ENCODE peak calls at places on chromosomes 2 and 18, in eight cellular contexts. Z is foreskin fibroblast, E is neural progenitor cell, K is HCT116, P is breast epithelium, J is fibroblast of the aortic adventitia, S is MM.1S, L is heart left ventricle. O is an unnamed sample.

GRCh38 chr2:159290289-159290907 is 3.9 kb upstream of the WDSUB1 start:
- DNase-seq in K (peak), E (no peak), P (no peak), Z (peak), S (peak), L (no peak), J (peak), O (no peak)

GRCh38 chr18:47747260-47747795 is 183.1 kb downstream of the SMAD2 start:
- DNase-seq in Z (no peak), K (no peak), S (no peak), E (no peak), J (no peak), P (no peak), L (no peak), O (no peak)

GRCh38 chr2:217150236-217150635 is 290.4 kb upstream of the TNP1 start:
- DNase-seq in L (no peak), K (no peak), P (no peak), E (no peak), Z (peak), J (peak), S (no peak), O (no peak)

GRCh38 chr2:67824196-67824595 is 238.6 kb downstream of the C1D start:
- DNase-seq in E (no peak), P (no peak), Z (peak), L (no peak), K (no peak), J (no peak), S (no peak), O (no peak)

GRCh38 chr2:99471635-99472326 is 18.0 kb downstream of the REV1 start:
- DNase-seq in K (no peak), E (no peak), L (no peak), Z (no peak), P (no peak), J (no peak), S (no peak), O (no peak)

GRCh38 chr2:239964399-239965185 is 60.5 kb downstream of the NDUFA10 start:
- DNase-seq in L (no peak), P (no peak), Z (no peak), E (no peak), S (no peak), K (no peak), J (no peak), O (no peak)

GRCh38 chr2:12070153-12070552 is 323.7 kb downstream of the LPIN1 start:
- DNase-seq in S (no peak), Z (no peak), L (no peak), E (no peak), P (no peak), K (no peak), J (no peak), O (no peak)

GRCh38 chr2:168961450-168962229 is 60.5 kb downstream of the G6PC2 start:
- DNase-seq in E (peak), K (peak), P (no peak), L (no peak), S (peak), Z (peak), J (peak), O (no peak)

GRCh38 chr2:239952665-239953417 is 72.3 kb downstream of the NDUFA10 start:
- DNase-seq in L (peak), K (no peak), E (no peak), Z (no peak), J (no peak), S (no peak), P (no peak), O (peak)

GRCh38 chr2:152186257-152186656 is 10.7 kb upstream of the STAM2 start:
- DNase-seq in S (no peak), L (no peak), J (no peak), E (no peak), Z (no peak), P (no peak), K (no peak), O (no peak)

GRCh38 chr2:82215212-82215611 is 1910.7 kb upstream of the LRRTM1 start:
- DNase-seq in S (no peak), L (no peak), K (no peak), P (no peak), Z (no peak), E (no peak), J (no peak), O (no peak)

GRCh38 chr2:12244070-12244469 is 472.7 kb upstream of the TRIB2 start:
- DNase-seq in S (no peak), P (no peak), J (no peak), K (no peak), L (no peak), E (no peak), Z (no peak), O (no peak)

GRCh38 chr18:10546557-10547300 is 20.9 kb downstream of the NAPG start:
- DNase-seq in P (no peak), Z (no peak), L (no peak), E (no peak), S (no peak), J (peak), K (no peak), O (no peak)

GRCh38 chr2:236271851-236272250 is 7.6 kb upstream of the ASB18 start:
- DNase-seq in S (no peak), P (no peak), Z (no peak), E (no peak), K (no peak), J (no peak), L (no peak), O (no peak)

GRCh38 chr2:96412307-96413066 is 76.9 kb downstream of the NCAPH start:
- DNase-seq in L (no peak), P (no peak), J (no peak), E (no peak), S (no peak), Z (no peak), K (no peak), O (no peak)

GRCh38 chr2:213415093-213415492 is 130.8 kb downstream of the SPAG16 start:
- DNase-seq in P (no peak), J (no peak), S (no peak), E (no peak), K (no peak), L (no peak), Z (no peak), O (no peak)

GRCh38 chr2:85410584-85411404 is 628 bp upstream of the CAPG start:
- DNase-seq in Z (peak), E (no peak), L (peak), S (no peak), J (no peak), K (no peak), P (no peak), O (no peak)

GRCh38 chr2:205903549-205904129 is 182.3 kb downstream of the INO80D start:
- DNase-seq in E (peak), K (peak), P (no peak), L (no peak), J (no peak), S (peak), Z (no peak), O (no peak)

GRCh38 chr2:201786471-201786870 is 5.7 kb upstream of the ALS2 start:
- DNase-seq in K (no peak), Z (peak), S (no peak), P (no peak), J (no peak), E (no peak), L (no peak), O (no peak)

DNA sequence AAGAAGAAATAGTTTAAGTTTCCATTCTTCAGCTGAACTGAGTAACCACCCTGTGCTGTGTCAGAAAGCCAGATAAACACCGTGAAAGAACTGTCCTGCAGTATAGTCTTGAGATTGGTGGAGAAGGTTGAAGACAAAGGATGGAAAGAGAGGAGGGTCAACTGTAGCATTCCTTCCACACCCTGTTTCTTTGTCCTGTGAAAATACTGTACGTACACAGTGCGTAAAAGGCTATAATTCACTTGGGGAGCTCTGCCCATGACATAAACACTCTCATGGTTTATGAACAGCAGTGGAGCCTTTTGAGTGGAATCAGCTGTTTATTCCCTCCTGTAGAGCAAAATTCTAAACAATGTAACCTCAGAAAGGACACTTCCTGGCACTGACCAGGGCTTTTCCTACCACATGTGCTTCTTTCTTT is 91.7 kb upstream of the FOSL2 start:
- DNase-seq in K (no peak), E (no peak), L (no peak), S (no peak), J (peak), P (no peak), Z (peak), O (no peak)
- H3K4me3 ChIP-seq in K (no peak), E (no peak), L (no peak), S (no peak), J (peak), P (no peak), Z (peak), O (no peak)

DNA sequence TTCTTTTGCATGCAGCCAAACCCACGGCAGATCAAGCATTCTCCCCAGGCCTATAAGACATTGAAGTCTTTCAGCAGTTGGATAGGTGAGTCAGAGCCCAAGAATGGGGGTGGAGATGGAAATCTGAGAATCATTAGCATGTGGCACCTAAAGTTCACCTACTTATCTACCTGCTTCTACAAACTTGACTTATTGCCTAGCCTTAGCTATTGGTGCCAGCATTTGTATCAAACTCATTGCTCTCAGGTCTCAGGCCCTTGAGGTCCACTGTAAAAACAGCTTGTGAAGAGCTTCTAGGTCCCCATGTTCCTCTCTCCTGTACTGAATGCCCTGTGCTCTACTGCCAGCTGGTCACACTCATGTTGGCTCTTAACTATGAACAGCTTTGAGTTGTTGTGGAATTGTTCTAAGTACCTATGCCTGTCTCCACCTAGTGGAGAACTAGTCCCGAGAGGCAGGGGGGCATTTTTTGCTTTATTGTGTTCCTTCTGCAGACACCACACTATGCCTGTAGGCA is 278.4 kb upstream of the SPRED2 start:
- DNase-seq in S (no peak), Z (peak), E (peak), P (no peak), L (no peak), K (peak), J (no peak), O (no peak)
- TF ChIP-seq CTCF in S (peak), Z (peak), E (peak), P (no peak), L (no peak), K (peak), J (no peak), O (peak)

DNA sequence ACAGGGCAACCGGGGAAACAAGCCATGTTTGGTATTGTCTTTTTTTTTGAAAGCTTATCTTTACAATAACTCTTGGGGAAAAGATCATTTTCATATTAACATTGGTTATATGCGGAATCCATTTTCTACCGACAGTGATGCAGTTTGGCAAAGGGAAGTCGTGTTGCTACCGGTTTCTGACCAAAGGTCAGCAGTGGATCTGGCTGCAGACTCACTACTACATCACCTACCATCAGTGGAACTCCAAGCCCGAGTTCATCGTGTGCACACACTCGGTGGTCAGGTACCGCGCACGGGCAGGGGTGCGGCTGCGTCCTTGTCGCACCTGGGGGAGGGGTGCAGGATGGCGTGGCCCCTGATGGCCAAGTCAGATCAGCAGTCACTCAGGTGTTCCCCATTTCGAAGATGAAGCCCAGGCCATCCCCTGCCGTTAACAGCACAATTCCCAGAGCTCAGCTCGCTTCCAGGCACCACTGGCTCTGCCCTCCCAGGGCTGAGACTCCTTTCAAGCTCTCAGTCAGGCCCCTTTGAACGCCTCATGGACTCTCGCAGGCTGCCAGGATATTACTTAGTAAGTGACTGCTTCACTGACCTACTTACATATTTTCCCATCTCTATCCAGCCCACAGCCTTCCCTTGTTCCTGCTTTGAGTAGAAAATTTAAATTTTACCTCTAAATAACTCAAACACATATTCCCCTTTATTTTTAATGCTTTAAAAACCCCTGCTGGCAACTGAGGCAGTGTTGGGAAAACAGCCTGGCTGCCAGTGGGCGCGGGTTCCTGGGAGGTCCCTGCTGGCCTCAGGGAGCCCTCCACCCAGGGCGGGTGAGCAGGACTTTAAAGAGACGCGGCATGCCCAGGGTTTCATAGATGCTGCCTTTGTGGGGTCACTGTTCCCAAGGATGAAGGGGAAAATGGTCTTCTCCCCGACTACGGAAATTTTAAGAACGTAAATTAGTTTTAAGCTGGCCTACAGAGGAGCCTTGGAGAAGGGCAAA is 33.6 kb upstream of the RPL31 start:
- DNase-seq in P (no peak), L (no peak), E (no peak), Z (no peak), S (no peak), K (no peak), J (no peak), O (no peak)
- H3K4me3 ChIP-seq in P (no peak), L (no peak), E (no peak), Z (no peak), S (no peak), K (no peak), J (no peak), O (no peak)

DNA sequence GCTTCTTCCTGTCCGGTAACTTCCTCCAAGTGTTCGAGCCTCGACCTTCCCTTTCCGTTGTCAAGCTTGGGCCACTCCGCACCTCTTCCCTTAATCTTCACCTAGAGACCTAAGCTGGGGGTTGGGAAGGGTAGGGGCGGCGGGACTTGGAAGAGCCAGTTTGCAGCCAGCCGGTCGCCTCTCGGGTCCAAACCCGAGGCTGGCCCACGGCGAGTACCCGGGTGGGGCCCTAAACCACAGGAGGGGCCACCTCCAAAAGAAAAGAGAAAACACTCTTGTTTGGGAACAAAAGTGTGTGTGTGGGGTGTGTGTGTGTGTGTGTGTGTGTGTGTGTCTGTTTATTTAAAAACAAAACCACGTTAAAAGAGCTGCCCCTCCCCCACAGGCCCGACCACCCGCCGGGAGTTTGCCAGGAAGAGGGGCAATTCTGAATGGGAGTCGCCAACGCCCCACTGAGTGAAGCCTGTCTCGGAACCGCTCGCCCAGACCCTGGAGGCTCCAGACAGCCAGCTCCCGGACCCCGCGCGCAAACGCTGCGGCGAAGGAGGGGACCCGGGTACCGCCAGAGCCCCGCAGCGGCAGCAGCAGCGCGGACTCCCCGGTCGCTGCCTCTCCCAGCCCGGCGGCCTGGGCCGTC is 476 bp upstream of the RHOB start:
- DNase-seq in J (no peak), E (peak), L (no peak), K (no peak), P (no peak), S (no peak), Z (no peak), O (peak)
- TF ChIP-seq CTCF in J (no peak), E (no peak), L (no peak), K (no peak), P (no peak), S (no peak), Z (no peak), O (no peak)

GRCh38 chr2:28810384-28811285 is at the start of gene SPDYA:
- DNase-seq in Z (peak), E (peak), L (peak), J (peak), P (peak), K (no peak), S (peak), O (peak)
- H3K4me3 ChIP-seq in Z (peak), E (peak), L (peak), J (peak), P (peak), K (no peak), S (peak), O (peak)

O was measured in lower lobe of right lung.